ENCODE peak calls at places on chromosome 9, in five cellular contexts. A is fibroblast of lung, O is choroid plexus epithelial cell, H is progenitor cell of endocrine pancreas, B is MCF 10A. W is an unnamed sample.

GRCh38 chr9:133002147-133003070 is 23.9 kb downstream of the GFI1B start:
- DNase-seq in O (no peak), H (no peak), A (no peak), B (peak; percentile 79), W (no peak)

GRCh38 chr9:126526218-126527108 is 87.3 kb upstream of the LMX1B start:
- DNase-seq in A (no peak), H (no peak), B (no peak), O (no peak), W (no peak)

GRCh38 chr9:20989923-20990341 is 41.5 kb downstream of the HACD4 start:
- DNase-seq in O (no peak), H (no peak), B (no peak), A (peak; percentile 33), W (no peak)

GRCh38 chr9:114775981-114776380 is 29.9 kb downstream of the TNFSF15 start:
- DNase-seq in A (peak; percentile 36), B (no peak), H (no peak), O (no peak), W (no peak)

GRCh38 chr9:6645153-6646027 is at the start of gene GLDC:
- DNase-seq in B (peak; percentile 83), O (no peak), H (peak; percentile 50), A (peak; percentile 20), W (no peak)

GRCh38 chr9:112234779-112235178 is 59.7 kb upstream of the SUSD1 start:
- DNase-seq in B (no peak), A (no peak), O (no peak), H (no peak), W (no peak)

GRCh38 chr9:99852617-99853016 is 30.9 kb downstream of the NR4A3 start:
- DNase-seq in A (no peak), O (no peak), H (no peak), B (no peak), W (no peak)

GRCh38 chr9:111621895-111622480 is 9.1 kb upstream of the DNAJC25 start:
- DNase-seq in A (peak; percentile 20), B (peak; percentile 58), H (no peak), O (peak; percentile 81), W (peak; percentile 59)

GRCh38 chr9:111572945-111573604 is 26.4 kb downstream of the PTGR1 start:
- DNase-seq in O (peak; percentile 93), B (no peak), H (no peak), A (peak; percentile 95), W (peak; percentile 84)

GRCh38 chr9:99824378-99825157 is 2.9 kb downstream of the NR4A3 start:
- DNase-seq in H (peak; percentile 52), A (peak; percentile 21), B (no peak), O (peak; percentile 55), W (no peak)

GRCh38 chr9:134532084-134532483 is 109.5 kb upstream of the COL5A1 start:
- DNase-seq in B (no peak), H (no peak), O (no peak), A (no peak), W (no peak)

GRCh38 chr9:1469996-1470395 is 419.8 kb downstream of the DMRT2 start:
- DNase-seq in B (no peak), H (no peak), A (no peak), O (no peak), W (no peak)

GRCh38 chr9:86918556-86918955 is 28.8 kb downstream of the GAS1 start:
- DNase-seq in O (no peak), A (no peak), B (no peak), H (no peak), W (no peak)

GRCh38 chr9:79060726-79061125 is 511.0 kb upstream of the TLE4 start:
- DNase-seq in A (peak; percentile 38), H (no peak), B (peak; percentile 1), O (no peak), W (peak; percentile 1)

GRCh38 chr9:105673850-105674387 is 11.7 kb downstream of the TAL2 start:
- DNase-seq in A (no peak), O (no peak), B (no peak), H (no peak), W (no peak)

GRCh38 chr9:86765736-86766410 is 181.4 kb downstream of the GAS1 start:
- DNase-seq in H (no peak), O (no peak), A (no peak), B (no peak), W (no peak)

GRCh38 chr9:7996558-7996957 is 197.0 kb upstream of the DMAC1 start:
- DNase-seq in B (no peak), H (no peak), O (no peak), A (no peak), W (no peak)

GRCh38 chr9:680106-680505 is 161.4 kb upstream of the DMRT1 start:
- DNase-seq in B (no peak), A (peak; percentile 41), H (no peak), O (no peak), W (no peak)

GRCh38 chr9:37958154-37958553 is 54.2 kb upstream of the SLC25A51 start:
- DNase-seq in B (no peak), A (no peak), H (no peak), O (no peak), W (no peak)

GRCh38 chr9:23821400-23822181 is 4.4 kb downstream of the ELAVL2 start:
- DNase-seq in O (no peak), A (peak; percentile 22), B (peak; percentile 33), H (peak; percentile 60), W (no peak)

GRCh38 chr9:132507670-132508469 is 74.5 kb upstream of the BARHL1 start:
- DNase-seq in A (peak; percentile 45), O (peak; percentile 82), H (peak; percentile 66), B (peak; percentile 65), W (peak; percentile 67)

GRCh38 chr9:125995706-125996105 is 248.5 kb downstream of the PBX3 start:
- DNase-seq in A (no peak), H (no peak), B (no peak), O (no peak), W (no peak)

GRCh38 chr9:93089024-93089423 is 7.0 kb upstream of the CARD19 start:
- DNase-seq in O (no peak), A (no peak), B (no peak), H (no peak), W (no peak)

GRCh38 chr9:18071651-18072060 is 402.3 kb upstream of the ADAMTSL1 start:
- DNase-seq in B (peak; percentile 23), O (no peak), A (peak; percentile 25), H (no peak), W (peak; percentile 50)

GRCh38 chr9:127053057-127053821 is 69.2 kb downstream of the ANGPTL2 start:
- DNase-seq in B (no peak), A (no peak), O (no peak), H (no peak), W (no peak)

GRCh38 chr9:119458068-119458467 is 88.8 kb upstream of the BRINP1 start:
- DNase-seq in H (no peak), O (no peak), B (peak; percentile 27), A (no peak), W (no peak)

GRCh38 chr9:27425827-27426716 is 98.0 kb upstream of the IFNK start:
- DNase-seq in O (no peak), H (no peak), B (no peak), A (no peak), W (no peak)

GRCh38 chr9:76757274-76757673 is 7.0 kb upstream of the PCA3 start:
- DNase-seq in B (no peak), A (no peak), O (no peak), H (no peak), W (no peak)

GRCh38 chr9:76758476-76758875 is 5.8 kb upstream of the PCA3 start:
- DNase-seq in A (peak; percentile 46), B (no peak), O (no peak), H (no peak), W (no peak)

GRCh38 chr9:76759726-76760125 is 4.5 kb upstream of the PCA3 start:
- DNase-seq in B (no peak), O (no peak), H (no peak), A (no peak), W (no peak)

GRCh38 chr9:76764138-76764537 is at the start of gene PCA3:
- DNase-seq in B (no peak), A (no peak), H (no peak), O (no peak), W (no peak)

DNA sequence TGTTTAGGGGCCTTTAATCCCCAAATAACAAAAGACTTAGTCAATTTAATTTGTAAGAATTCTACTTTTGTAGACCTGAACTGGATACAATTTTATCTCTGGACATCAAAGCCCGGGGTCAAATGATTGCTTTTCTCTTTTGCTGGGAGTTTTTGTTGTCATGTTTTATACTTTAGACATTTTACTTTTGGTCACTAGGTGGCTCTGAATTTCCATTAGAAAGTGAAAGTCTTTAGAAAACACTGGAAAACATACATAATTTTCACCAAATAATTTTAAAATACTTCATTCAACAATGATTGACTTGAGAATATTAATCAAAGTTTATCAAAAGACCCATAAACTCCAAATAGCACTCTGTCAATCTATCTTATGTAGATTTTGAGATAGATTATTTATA is 2.8 kb upstream of the PCA3 start:
- DNase-seq in H (no peak), O (peak; percentile 32), A (no peak), B (peak; percentile 10), W (peak; percentile 24)
- TF ChIP-seq CTCF in H (peak; percentile 48), O (peak; percentile 55), A (no peak), B (peak; percentile 32), W (peak; percentile 36)

DNA sequence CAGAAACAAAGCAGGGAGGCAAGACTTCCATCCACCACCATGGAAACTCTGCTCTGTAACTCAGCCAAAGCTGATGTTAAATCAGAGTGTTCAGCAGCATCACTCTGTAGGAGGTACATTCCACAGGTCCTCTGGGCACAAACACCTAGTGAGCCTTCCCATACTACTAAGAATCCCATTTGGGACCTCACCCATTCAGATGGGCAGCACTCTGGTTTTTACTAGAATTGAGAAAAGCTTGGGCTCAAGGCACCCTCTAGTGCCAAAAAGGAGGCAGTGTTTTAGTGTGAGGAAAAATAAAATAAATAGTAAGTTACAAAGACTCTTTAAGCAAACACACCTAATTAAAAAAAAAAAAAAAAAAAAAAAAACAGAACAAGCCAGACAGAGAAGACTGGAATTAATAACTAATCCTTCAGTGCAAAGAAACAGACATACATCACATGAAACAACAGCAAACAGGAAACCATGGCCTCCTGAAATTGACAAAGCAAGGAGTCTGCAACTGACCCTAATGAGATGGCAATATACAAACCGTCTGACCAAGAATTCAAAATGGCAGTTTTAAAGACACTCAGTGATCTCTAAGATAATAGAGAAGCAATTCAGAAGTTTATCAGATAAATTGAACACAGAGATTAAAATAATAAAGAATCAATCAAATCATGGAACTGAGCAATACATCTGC is 159.5 kb downstream of the GNA14 start:
- DNase-seq in H (no peak), B (peak; percentile 41), O (peak; percentile 61), A (no peak), W (peak; percentile 42)
- TF ChIP-seq CTCF in H (peak; percentile 52), B (peak; percentile 41), O (peak; percentile 78), A (peak; percentile 60), W (peak; percentile 58)

GRCh38 chr9:106868565-106868964 is 5.6 kb downstream of the ZNF462 start:
- DNase-seq in O (no peak), B (peak; percentile 85), A (no peak), H (no peak), W (peak; percentile 64)

GRCh38 chr9:106866243-106866642 is 3.3 kb downstream of the ZNF462 start:
- DNase-seq in H (no peak), O (no peak), B (no peak), A (no peak), W (no peak)

GRCh38 chr9:106869458-106869857 is 6.5 kb downstream of the ZNF462 start:
- DNase-seq in B (no peak), O (peak; percentile 65), H (no peak), A (peak; percentile 65), W (peak; percentile 81)

GRCh38 chr9:106869028-106869427 is 6.1 kb downstream of the ZNF462 start:
- DNase-seq in A (no peak), O (no peak), H (no peak), B (peak; percentile 60), W (peak; percentile 72)

GRCh38 chr9:106868096-106868495 is 5.1 kb downstream of the ZNF462 start:
- DNase-seq in B (no peak), A (no peak), O (no peak), H (no peak), W (no peak)
- TF ChIP-seq CTCF in B (no peak), A (no peak), O (no peak), H (no peak), W (no peak)

GRCh38 chr9:130432362-130432761 is 12.4 kb upstream of the ASS1 start:
- DNase-seq in B (peak; percentile 35), A (no peak), O (no peak), H (no peak), W (no peak)
- TF ChIP-seq CTCF in B (peak; percentile 16), A (no peak), O (no peak), H (no peak), W (no peak)

W was measured in fibroblast of mammary gland.